ENCODE peak calls at places on chromosome 15, in seven cellular contexts. I, S, K, Y, C, Q and P are unnamed samples.

GRCh38 chr15:87777054-87777498 is 479.5 kb downstream of the NTRK3 start:
- DNase-seq in I (peak; percentile 69), S (peak; percentile 25), K (no peak), Y (no peak), C (no peak), Q (no peak), P (peak; percentile 87)

GRCh38 chr15:45373961-45374360 is 4.4 kb downstream of the GATM start:
- DNase-seq in I (no peak), S (no peak), K (no peak), Y (no peak), C (no peak), Q (no peak), P (no peak)

GRCh38 chr15:101023501-101024110 is 104.4 kb downstream of the LRRK1 start:
- DNase-seq in I (no peak), S (no peak), K (peak; percentile 39), Y (no peak), C (no peak), Q (no peak), P (peak; percentile 34)

GRCh38 chr15:43067717-43068461 is 37.9 kb downstream of the UBR1 start:
- DNase-seq in I (peak; percentile 4), S (no peak), K (no peak), Y (no peak), C (peak; percentile 19), Q (no peak), P (peak; percentile 22)

GRCh38 chr15:81049835-81050234 is 49.1 kb downstream of the TLNRD1 start:
- DNase-seq in I (no peak), S (no peak), K (no peak), Y (no peak), C (peak; percentile 57), Q (no peak), P (no peak)

GRCh38 chr15:101810905-101811304 is 1.1 kb upstream of the OR4F15 start:
- DNase-seq in I (peak; percentile 13), S (no peak), K (no peak), Y (no peak), C (no peak), Q (no peak), P (no peak)

GRCh38 chr15:77181305-77182074 is 110.6 kb upstream of the TSPAN3 start:
- DNase-seq in I (no peak), S (no peak), K (no peak), Y (no peak), C (no peak), Q (no peak), P (no peak)

GRCh38 chr15:45705510-45706473 is 71.0 kb downstream of the SQOR start:
- DNase-seq in I (peak; percentile 89), S (peak; percentile 27), K (peak; percentile 91), Y (peak; percentile 30), C (peak; percentile 59), Q (peak; percentile 80), P (peak; percentile 89)

GRCh38 chr15:25850154-25851111 is 12.7 kb downstream of the ATP10A start:
- DNase-seq in I (peak; percentile 69), S (no peak), K (peak; percentile 91), Y (peak; percentile 42), C (no peak), Q (peak; percentile 40), P (peak; percentile 93)

GRCh38 chr15:100525894-100526512 is 2.7 kb downstream of the CERS3 start:
- DNase-seq in I (no peak), S (no peak), K (peak; percentile 93), Y (no peak), C (peak; percentile 10), Q (peak; percentile 84), P (no peak)

GRCh38 chr15:51736646-51737537 is 563 bp downstream of the LYSMD2 start:
- DNase-seq in I (peak; percentile 12), S (no peak), K (peak; percentile 77), Y (peak; percentile 45), C (peak; percentile 73), Q (peak; percentile 47), P (peak; percentile 80)

GRCh38 chr15:76196286-76196948 is 114.9 kb downstream of the ETFA start:
- DNase-seq in I (peak; percentile 86), S (no peak), K (peak; percentile 95), Y (no peak), C (no peak), Q (peak; percentile 80), P (peak; percentile 98)

GRCh38 chr15:79160211-79160610 is 69.6 kb upstream of the RASGRF1 start:
- DNase-seq in I (no peak), S (no peak), K (no peak), Y (no peak), C (no peak), Q (no peak), P (peak; percentile 80)

DNA sequence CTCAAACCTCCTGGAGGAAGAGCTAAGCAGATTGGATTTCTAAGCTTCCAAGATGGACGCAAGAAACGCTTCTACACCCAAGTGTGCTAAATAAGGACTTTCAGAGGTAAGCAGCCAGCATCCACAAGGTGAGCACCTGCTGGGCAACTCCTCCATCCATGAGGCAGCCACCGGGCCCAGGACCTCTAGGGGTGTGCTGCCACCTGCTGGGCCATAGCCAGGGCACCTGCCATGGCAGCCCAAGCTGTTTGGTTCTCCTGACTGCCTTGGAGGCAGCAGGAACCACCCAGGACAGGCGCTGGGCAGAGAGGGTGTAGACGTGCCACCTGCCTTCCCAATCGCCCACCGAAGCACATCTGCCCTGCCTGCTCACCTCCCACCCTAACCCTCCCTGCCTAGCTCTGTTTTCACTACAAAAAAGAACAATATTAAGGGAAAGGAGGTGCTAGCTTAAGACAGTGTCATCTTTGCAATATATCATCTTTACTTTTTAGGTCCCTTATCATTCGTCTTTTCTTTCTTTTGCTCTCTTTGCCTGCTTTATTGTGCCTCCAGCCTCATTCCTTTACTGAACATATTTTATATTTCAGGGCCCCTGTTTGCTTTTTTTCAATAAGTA is 12.9 kb downstream of the C15orf62 start:
- DNase-seq in I (no peak), S (no peak), K (no peak), Y (peak; percentile 66), C (peak; percentile 17), Q (peak; percentile 86), P (peak; percentile 70)
- H3K27ac ChIP-seq in I (no peak overlapping the region), S (no peak overlapping the region), K (no peak overlapping the region), Y (no peak overlapping the region), C (no peak overlapping the region), Q (no peak overlapping the region), P (no peak overlapping the region)

DNA sequence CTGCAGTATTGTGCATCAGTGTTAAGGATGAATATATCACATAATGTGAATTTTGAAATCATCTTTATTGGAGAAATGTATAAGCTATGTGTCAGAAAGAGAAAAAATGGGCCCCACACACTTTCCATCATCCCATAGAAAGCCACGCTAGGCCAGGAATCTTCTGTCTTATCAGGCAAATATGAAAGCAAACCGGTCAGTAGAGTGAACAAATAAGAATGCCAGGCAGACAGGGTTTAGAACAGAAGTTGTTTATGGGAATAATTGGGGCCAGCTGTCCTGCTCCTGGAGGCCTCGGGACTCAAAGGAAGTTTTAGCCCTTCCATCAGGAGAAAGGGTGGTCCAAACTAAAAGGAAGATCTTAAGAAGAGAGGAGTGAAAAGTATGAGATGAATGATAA is 39.5 kb downstream of the ZNF280D start:
- DNase-seq in I (no peak), S (no peak), K (no peak), Y (no peak), C (no peak), Q (no peak), P (no peak)
- H3K27ac ChIP-seq in I (no peak overlapping the region), S (no peak overlapping the region), K (no peak overlapping the region), Y (no peak overlapping the region), C (no peak overlapping the region), Q (no peak overlapping the region), P (no peak overlapping the region)

GRCh38 chr15:31438601-31439265 is 112.1 kb downstream of the KLF13 start:
- DNase-seq in I (no peak), S (no peak), K (no peak), Y (no peak), C (no peak), Q (no peak), P (peak; percentile 19)

GRCh38 chr15:31440754-31441298 is 114.2 kb downstream of the KLF13 start:
- DNase-seq in I (peak; percentile 24), S (no peak), K (peak; percentile 82), Y (no peak), C (peak; percentile 17), Q (peak; percentile 52), P (peak; percentile 83)

GRCh38 chr15:31439328-31439727 is 112.7 kb downstream of the KLF13 start:
- DNase-seq in I (no peak), S (no peak), K (no peak), Y (no peak), C (no peak), Q (no peak), P (peak; percentile 51)

GRCh38 chr15:31444844-31445243 is 118.2 kb downstream of the KLF13 start:
- DNase-seq in I (no peak), S (no peak), K (no peak), Y (no peak), C (no peak), Q (no peak), P (no peak)

GRCh38 chr15:31442203-31443090 is 115.8 kb downstream of the KLF13 start:
- DNase-seq in I (peak; percentile 89), S (no peak), K (no peak), Y (no peak), C (no peak), Q (no peak), P (peak; percentile 97)
- H3K27ac ChIP-seq in I (peak overlapping the region; percentile 88), S (peak overlapping the region; percentile 20), K (peak overlapping the region; percentile 78), Y (no peak overlapping the region), C (no peak overlapping the region), Q (no peak overlapping the region), P (peak overlapping the region; percentile 94)

GRCh38 chr15:64146041-64146440 is 5.5 kb upstream of the SNX22 start:
- DNase-seq in I (no peak), S (no peak), K (peak; percentile 59), Y (no peak), C (no peak), Q (no peak), P (no peak)
- H3K27ac ChIP-seq in I (no peak overlapping the region), S (no peak overlapping the region), K (no peak overlapping the region), Y (no peak overlapping the region), C (peak overlapping the region; percentile 48), Q (no peak overlapping the region), P (no peak overlapping the region)

DNA sequence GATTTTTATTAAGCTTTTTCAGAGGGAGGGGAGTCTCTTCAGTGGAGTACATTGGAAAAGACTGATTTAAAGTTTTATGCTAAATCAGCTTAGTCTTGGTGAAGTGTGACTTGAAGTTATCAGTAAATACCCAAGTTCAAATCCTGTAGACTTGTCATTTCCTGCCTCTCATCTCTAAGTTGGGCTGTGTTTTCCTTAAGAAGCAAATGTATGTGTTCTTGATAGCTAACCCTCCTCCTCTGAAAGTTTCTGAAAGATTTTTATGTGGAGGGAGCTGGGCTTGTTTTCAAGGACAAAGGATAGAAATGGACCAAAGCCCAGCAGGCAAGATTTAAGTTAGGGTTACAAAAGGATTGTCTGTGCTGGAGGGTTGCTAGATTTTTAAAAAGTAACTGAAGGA is 4.2 kb downstream of the MAPKBP1 start:
- DNase-seq in I (no peak), S (no peak), K (no peak), Y (no peak), C (no peak), Q (no peak), P (peak; percentile 69)
- H3K27ac ChIP-seq in I (no peak overlapping the region), S (no peak overlapping the region), K (peak overlapping the region; percentile 48), Y (no peak overlapping the region), C (no peak overlapping the region), Q (no peak overlapping the region), P (no peak overlapping the region)

DNA sequence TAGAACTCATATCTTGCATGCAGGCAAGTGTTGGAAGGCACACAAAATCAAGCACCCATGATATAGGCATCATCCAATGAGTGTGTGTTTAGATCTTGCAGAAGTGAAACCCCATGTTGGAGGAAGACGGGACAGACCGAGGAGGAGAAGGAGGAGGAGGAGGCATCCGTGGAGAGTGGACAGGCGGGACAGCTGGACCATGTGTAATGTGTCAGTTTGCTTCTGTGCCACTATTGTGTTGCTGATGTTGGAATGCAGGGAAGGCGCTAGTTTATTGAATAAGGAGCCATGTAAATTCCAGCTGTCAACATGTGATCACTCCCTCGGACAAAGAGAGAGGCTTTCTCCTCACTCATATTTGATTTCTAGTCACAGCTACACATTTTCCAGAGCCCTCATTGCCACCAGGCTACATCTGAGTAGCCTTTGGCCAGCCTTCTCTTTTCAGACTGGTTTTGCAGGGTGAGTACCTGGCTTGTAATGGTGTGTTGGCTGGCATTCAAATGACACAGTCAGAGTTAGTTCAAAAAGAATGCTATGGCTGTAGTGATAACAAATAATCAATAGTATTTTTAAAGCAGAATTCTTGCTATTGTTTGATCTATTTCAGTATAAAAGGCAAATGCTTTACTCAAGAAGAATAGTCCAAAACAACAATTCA is 1037.6 kb upstream of the NR2F2 start:
- DNase-seq in I (peak; percentile 36), S (no peak), K (no peak), Y (no peak), C (no peak), Q (peak; percentile 36), P (no peak)
- H3K27ac ChIP-seq in I (peak overlapping the region; percentile 6), S (no peak overlapping the region), K (peak overlapping the region; percentile 1), Y (no peak overlapping the region), C (no peak overlapping the region), Q (no peak overlapping the region), P (no peak overlapping the region)